ENCODE peak calls at places on chromosomes 2 and 18, in four cellular contexts. C is tibial artery, D is adrenal gland, T is IMR-90. I is an unnamed sample.

GRCh38 chr2:11789243-11789642 is 42.8 kb downstream of the LPIN1 start:
- DNase-seq in C (no peak), D (no peak), T (no peak), I (no peak)

GRCh38 chr18:45449761-45450227 is 165.5 kb upstream of the SLC14A2 start:
- DNase-seq in C (peak), D (peak), T (no peak), I (no peak)

GRCh38 chr2:71452565-71452964 is 796 bp upstream of the DYSF start:
- DNase-seq in C (no peak), D (no peak), T (peak), I (no peak)

GRCh38 chr2:110116033-110116710 is 550 bp upstream of the MALL start:
- DNase-seq in C (peak), D (peak), T (peak), I (no peak)

GRCh38 chr2:190713476-190713875 is 64.6 kb downstream of the NAB1 start:
- DNase-seq in C (no peak), D (no peak), T (peak), I (no peak)

GRCh38 chr18:74796928-74797576 is 199.4 kb downstream of the ZNF407 start:
- DNase-seq in C (no peak), D (peak), T (peak), I (no peak)

GRCh38 chr18:59927246-59927825 is 27.5 kb downstream of the PMAIP1 start:
- DNase-seq in C (no peak), D (no peak), T (peak), I (no peak)

GRCh38 chr2:71888741-71889445 is 258.8 kb downstream of the CYP26B1 start:
- DNase-seq in C (no peak), D (no peak), T (peak), I (no peak)

GRCh38 chr2:140597836-140598235 is 1533.0 kb downstream of the LRP1B start:
- DNase-seq in C (no peak), D (no peak), T (no peak), I (no peak)

GRCh38 chr2:13040043-13040442 is 323.3 kb downstream of the TRIB2 start:
- DNase-seq in C (no peak), D (no peak), T (no peak), I (no peak)

GRCh38 chr2:11758639-11759038 is 12.2 kb downstream of the LPIN1 start:
- DNase-seq in C (no peak), D (no peak), T (no peak), I (no peak)

GRCh38 chr2:130372833-130373807 is 17.3 kb downstream of the PTPN18 start:
- DNase-seq in C (no peak), D (no peak), T (no peak), I (no peak)

GRCh38 chr2:5911801-5912200 is 219.6 kb downstream of the SOX11 start:
- DNase-seq in C (no peak), D (no peak), T (no peak), I (no peak)
- TF ChIP-seq CTCF in C (no peak), D (no peak), T (no peak), I (no peak)

GRCh38 chr2:8539743-8540551 is 141.9 kb upstream of the ID2 start:
- DNase-seq in C (peak), D (no peak), T (no peak), I (no peak)
- TF ChIP-seq CTCF in C (no peak), D (no peak), T (no peak), I (no peak)

DNA sequence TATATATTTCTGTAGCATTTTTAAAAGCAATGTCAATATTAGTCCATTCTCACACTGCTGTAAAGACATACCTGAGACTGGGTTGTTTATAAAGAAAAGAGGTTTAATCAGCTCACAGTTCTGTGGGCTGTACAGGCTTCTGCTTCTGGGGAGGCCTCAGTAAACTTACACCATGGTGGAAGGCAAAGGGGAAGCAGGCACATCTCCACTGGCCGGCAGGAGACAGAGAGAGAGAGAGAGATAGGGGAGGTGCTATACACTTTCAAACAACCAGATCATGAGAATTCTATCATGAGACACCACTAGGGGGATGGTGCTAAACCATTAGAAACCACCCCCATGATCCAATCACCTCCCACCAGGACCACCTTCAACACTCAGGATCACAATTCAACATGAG is 43.1 kb downstream of the CHMP3 start:
- DNase-seq in C (no peak), D (no peak), T (no peak), I (no peak)
- TF ChIP-seq CTCF in C (no peak), D (no peak), T (no peak), I (no peak)

GRCh38 chr2:73112026-73112912 is 479 bp downstream of the RAB11FIP5 start:
- DNase-seq in C (peak), D (peak), T (peak), I (no peak)

GRCh38 chr2:73110622-73111299 is 2.0 kb downstream of the RAB11FIP5 start:
- DNase-seq in C (peak), D (peak), T (peak), I (no peak)

GRCh38 chr2:73112913-73113633 is at the start of gene RAB11FIP5:
- DNase-seq in C (peak), D (peak), T (peak), I (peak)

GRCh38 chr2:73109796-73110540 is 2.8 kb downstream of the RAB11FIP5 start:
- DNase-seq in C (peak), D (no peak), T (no peak), I (no peak)

GRCh38 chr2:73111300-73112025 is 1.3 kb downstream of the RAB11FIP5 start:
- DNase-seq in C (peak), D (peak), T (no peak), I (no peak)
- TF ChIP-seq CTCF in C (no peak), D (no peak), T (no peak), I (no peak)

DNA sequence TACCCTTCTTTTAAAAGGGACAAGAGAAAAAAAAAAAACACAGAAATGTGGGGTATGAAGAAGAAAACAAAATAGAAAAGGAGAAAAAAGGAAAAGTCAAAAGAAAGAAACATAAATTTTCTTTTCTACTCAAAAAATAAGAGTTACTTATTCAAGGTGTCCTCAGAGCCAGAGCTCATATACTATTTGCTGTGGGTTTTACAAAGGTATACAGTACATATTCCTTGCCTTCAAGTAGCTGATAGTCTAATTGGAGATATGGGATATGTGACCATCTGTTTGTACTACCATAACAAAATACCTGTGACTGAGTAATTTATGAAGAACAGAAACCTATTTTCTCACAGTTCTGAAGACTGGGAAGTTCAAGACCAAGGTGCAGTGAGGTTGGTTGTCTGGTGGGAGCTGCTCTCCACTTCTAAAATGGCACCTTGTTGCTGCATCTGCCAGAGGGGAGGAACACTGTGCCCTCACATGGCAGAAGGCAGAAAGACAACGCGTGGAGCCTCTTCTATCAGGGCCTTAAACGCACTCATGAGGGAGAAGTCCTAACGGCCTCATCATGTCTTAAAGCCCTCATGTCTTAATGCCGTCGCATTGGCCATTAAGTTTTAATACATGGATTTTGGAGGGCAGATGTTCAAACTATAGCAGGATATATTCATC is 33.9 kb downstream of the NBAS start:
- DNase-seq in C (no peak), D (no peak), T (no peak), I (no peak)
- TF ChIP-seq CTCF in C (no peak), D (no peak), T (no peak), I (no peak)